ENCODE peak calls at places on chromosomes 2 and 18, in six cellular contexts. R is mammary epithelial cell, P is GM12878, B is PC-9, K is PC-3, D is hepatocyte. Z is an unnamed sample.

GRCh38 chr18:26405190-26405781 is 143.1 kb downstream of the KCTD1 start:
- DNase-seq in R (peak; percentile 51), D (peak; percentile 51), P (no peak), K (peak; percentile 62), B (peak; percentile 32), Z (peak; percentile 36)

GRCh38 chr18:24727685-24728084 is 267.2 kb downstream of the HRH4 start:
- DNase-seq in B (no peak), P (no peak), R (no peak), K (peak; percentile 23), D (no peak), Z (peak; percentile 63)

GRCh38 chr2:79576431-79576830 is 63.6 kb downstream of the CTNNA2 start:
- DNase-seq in P (no peak), D (no peak), R (no peak), K (no peak), B (no peak), Z (no peak)

GRCh38 chr2:20604401-20604911 is 46.4 kb downstream of the HS1BP3 start:
- DNase-seq in P (no peak), R (no peak), D (no peak), K (no peak), B (no peak), Z (no peak)

GRCh38 chr2:44201648-44202047 is 33.0 kb downstream of the PPM1B start:
- DNase-seq in D (no peak), K (no peak), B (no peak), P (no peak), R (no peak), Z (no peak)

GRCh38 chr2:86064006-86064405 is 41.7 kb downstream of the POLR1A start:
- DNase-seq in K (peak; percentile 60), R (peak; percentile 19), P (no peak), D (no peak), B (no peak), Z (no peak)

GRCh38 chr2:167135691-167136090 is 247.4 kb downstream of the XIRP2 start:
- DNase-seq in R (no peak), B (no peak), P (no peak), D (no peak), K (no peak), Z (no peak)

GRCh38 chr2:138712212-138712979 is 67.8 kb downstream of the NXPH2 start:
- DNase-seq in P (peak; percentile 61), B (no peak), K (peak; percentile 40), R (no peak), D (peak; percentile 9), Z (no peak)

GRCh38 chr18:69953191-69953590 is 5.5 kb upstream of the CD226 start:
- DNase-seq in D (no peak), K (no peak), P (no peak), R (no peak), B (no peak), Z (no peak)

GRCh38 chr2:69099541-69099940 is 86.6 kb downstream of the ANTXR1 start:
- DNase-seq in B (no peak), D (no peak), K (peak; percentile 41), R (peak; percentile 6), P (no peak), Z (no peak)

GRCh38 chr2:69102234-69102633 is 89.3 kb downstream of the ANTXR1 start:
- DNase-seq in R (no peak), D (no peak), P (no peak), K (no peak), B (no peak), Z (no peak)

GRCh38 chr2:69100220-69100723 is 87.3 kb downstream of the ANTXR1 start:
- DNase-seq in D (no peak), P (no peak), K (no peak), R (no peak), B (no peak), Z (no peak)

GRCh38 chr2:69103495-69103894 is 90.5 kb downstream of the ANTXR1 start:
- DNase-seq in K (no peak), R (no peak), B (no peak), D (no peak), P (no peak), Z (no peak)

DNA sequence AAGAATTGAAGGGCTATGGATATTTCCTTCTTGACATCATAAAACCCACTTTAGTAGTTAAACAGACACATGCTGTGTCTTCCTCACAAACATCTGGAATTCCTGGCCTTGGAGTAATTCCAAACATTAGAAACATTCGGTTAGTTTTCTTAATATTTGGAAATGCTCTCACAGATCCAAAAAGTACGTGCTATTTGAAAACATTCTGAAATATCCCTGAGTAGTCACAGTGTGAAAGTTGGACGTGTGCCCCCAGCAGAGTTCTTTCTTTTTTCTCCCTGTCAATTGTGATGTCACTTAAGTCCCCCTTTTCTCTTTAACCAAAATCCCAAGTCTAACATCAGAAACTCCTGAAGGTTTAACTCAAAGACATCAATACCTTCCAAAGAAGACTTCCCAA is 91.3 kb downstream of the ANTXR1 start:
- DNase-seq in B (no peak), D (no peak), P (no peak), R (no peak), K (no peak), Z (no peak)
- H3K4me2 ChIP-seq in B (no peak overlapping the region), D (no peak overlapping the region), P (no peak overlapping the region), R (no peak overlapping the region), K (no peak overlapping the region), Z (no peak overlapping the region)

GRCh38 chr2:104864751-104865470 is 11.0 kb downstream of the POU3F3 start:
- DNase-seq in D (no peak), B (no peak), P (no peak), R (no peak), K (no peak), Z (peak; percentile 0)

GRCh38 chr2:104868081-104868806 is 14.3 kb downstream of the POU3F3 start:
- DNase-seq in D (no peak), K (no peak), B (no peak), P (no peak), R (no peak), Z (no peak)

GRCh38 chr2:104866883-104867350 is 13.0 kb downstream of the POU3F3 start:
- DNase-seq in R (no peak), D (no peak), B (no peak), K (no peak), P (no peak), Z (peak; percentile 51)

GRCh38 chr2:104866122-104866864 is 12.4 kb downstream of the POU3F3 start:
- DNase-seq in P (no peak), D (no peak), K (no peak), R (no peak), B (no peak), Z (peak; percentile 62)

GRCh38 chr2:104867351-104868080 is 13.6 kb downstream of the POU3F3 start:
- DNase-seq in D (no peak), R (no peak), P (no peak), K (no peak), B (no peak), Z (peak; percentile 73)
- TF ChIP-seq EZH2 in D (peak; percentile 58), R (peak; percentile 11), P (no peak), K (no peak), B (no peak), Z (peak; percentile 66)

GRCh38 chr2:47086054-47086471 is 69.0 kb downstream of the STPG4 start:
- DNase-seq in P (no peak), R (peak; percentile 14), K (no peak), B (no peak), D (no peak), Z (no peak)
- H3K4me2 ChIP-seq in P (no peak overlapping the region), R (peak overlapping the region; percentile 14), K (no peak overlapping the region), B (no peak overlapping the region), D (no peak overlapping the region), Z (no peak overlapping the region)

GRCh38 chr2:216370961-216371633 is 1.2 kb downstream of the MARCHF4 start:
- DNase-seq in P (no peak), B (peak; percentile 21), D (no peak), R (no peak), K (no peak), Z (peak; percentile 75)
- TF ChIP-seq EZH2 in P (no peak), B (no peak), D (no peak), R (no peak), K (no peak), Z (no peak)